ENCODE peak calls at places on chromosome 15, in ten cellular contexts. R is Peyer's patch; W is CD8-positive, alpha-beta memory T cell; T is NT2/D1; V is fibroblast of pulmonary artery; Q is breast epithelium; C is astrocyte of the spinal cord; H is CD8-positive, alpha-beta T cell; U is AG10803; G is SJSA1. O is an unnamed sample.
A peak's percentile ranks its signal among the peaks of the same experiment; 100 is the strongest.

GRCh38 chr15:41955807-41956525 is 16.4 kb downstream of the EHD4 start:
- DNase-seq in W (no peak), V (no peak), U (peak; percentile 39), Q (no peak), C (no peak), T (no peak), R (no peak), H (no peak), G (peak; percentile 33), O (no peak)

GRCh38 chr15:44066211-44066827 is 128.8 kb downstream of the FRMD5 start:
- DNase-seq in V (peak; percentile 88), R (no peak), T (peak; percentile 57), W (peak; percentile 60), G (peak; percentile 70), H (peak; percentile 26), C (peak; percentile 42), U (peak; percentile 70), Q (no peak), O (no peak)

GRCh38 chr15:85607842-85608241 is 186.9 kb downstream of the KLHL25 start:
- DNase-seq in T (no peak), W (no peak), H (no peak), G (peak; percentile 47), C (peak; percentile 88), U (peak; percentile 72), V (peak; percentile 90), R (no peak), Q (peak; percentile 40), O (no peak)

GRCh38 chr15:92012368-92012629 is 158.8 kb downstream of the SLCO3A1 start:
- DNase-seq in V (no peak), H (no peak), T (no peak), R (no peak), U (no peak), Q (no peak), C (no peak), G (no peak), W (no peak), O (no peak)

GRCh38 chr15:70014860-70015490 is 82.7 kb downstream of the TLE3 start:
- DNase-seq in T (peak; percentile 91), H (no peak), C (no peak), G (no peak), V (no peak), W (no peak), U (no peak), Q (no peak), R (peak; percentile 43), O (no peak)

GRCh38 chr15:75732809-75733451 is 20.3 kb upstream of the CSPG4 start:
- DNase-seq in G (peak; percentile 75), H (no peak), V (peak; percentile 73), R (peak; percentile 77), W (peak; percentile 55), U (peak; percentile 56), C (peak; percentile 71), T (peak; percentile 67), Q (no peak), O (no peak)

GRCh38 chr15:39874890-39875549 is 45.0 kb downstream of the GPR176 start:
- DNase-seq in V (peak; percentile 72), T (no peak), U (peak; percentile 37), G (no peak), R (no peak), H (no peak), Q (no peak), W (no peak), C (peak; percentile 43), O (no peak)

GRCh38 chr15:50206020-50206419 is 24.0 kb downstream of the SLC27A2 start:
- DNase-seq in H (no peak), C (no peak), G (no peak), T (no peak), Q (no peak), W (no peak), U (no peak), V (no peak), R (no peak), O (no peak)

DNA sequence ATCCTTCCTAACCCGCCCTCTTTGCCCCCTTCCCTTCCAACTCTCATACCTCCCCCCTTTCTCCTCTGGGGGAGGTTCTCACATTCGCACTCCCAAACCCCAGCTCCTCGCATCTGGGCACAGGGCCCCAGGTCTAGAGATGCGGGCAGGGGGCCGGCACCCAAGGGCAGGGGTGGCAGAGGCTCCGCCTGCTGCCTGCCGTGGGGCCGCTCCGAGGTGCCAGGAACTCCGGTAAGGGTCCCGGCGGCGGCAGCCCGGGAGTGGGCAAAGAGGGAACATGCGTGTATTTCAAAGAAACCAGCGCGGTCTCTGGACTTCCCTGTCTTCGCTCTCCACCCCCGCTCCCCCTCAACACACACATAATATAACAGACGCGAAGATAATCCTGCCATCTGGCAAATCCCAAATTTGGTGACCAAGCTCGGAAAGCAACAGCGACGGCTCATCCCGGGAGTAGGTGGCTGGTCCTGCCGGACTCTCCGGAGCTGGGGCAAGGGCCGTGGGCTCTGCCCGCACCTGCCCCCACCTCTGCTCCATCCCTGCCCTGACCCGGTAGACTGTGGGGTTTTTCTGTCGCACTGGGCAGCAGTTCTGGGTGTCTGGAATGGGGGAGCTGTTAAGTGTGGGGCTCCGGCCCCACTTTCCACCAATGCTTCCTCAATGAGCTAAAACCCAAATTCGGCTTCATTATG is 31.0 kb downstream of the NR2F2 start:
- DNase-seq in H (no peak), T (no peak), V (no peak), R (no peak), U (no peak), C (no peak), G (no peak), Q (no peak), W (no peak), O (no peak)
- H3K4me3 ChIP-seq in H (no peak overlapping the region), T (peak overlapping the region; percentile 33), V (no peak overlapping the region), R (no peak overlapping the region), U (no peak overlapping the region), C (peak overlapping the region; percentile 47), G (no peak overlapping the region), Q (no peak overlapping the region), W (no peak overlapping the region), O (peak overlapping the region; percentile 52)

DNA sequence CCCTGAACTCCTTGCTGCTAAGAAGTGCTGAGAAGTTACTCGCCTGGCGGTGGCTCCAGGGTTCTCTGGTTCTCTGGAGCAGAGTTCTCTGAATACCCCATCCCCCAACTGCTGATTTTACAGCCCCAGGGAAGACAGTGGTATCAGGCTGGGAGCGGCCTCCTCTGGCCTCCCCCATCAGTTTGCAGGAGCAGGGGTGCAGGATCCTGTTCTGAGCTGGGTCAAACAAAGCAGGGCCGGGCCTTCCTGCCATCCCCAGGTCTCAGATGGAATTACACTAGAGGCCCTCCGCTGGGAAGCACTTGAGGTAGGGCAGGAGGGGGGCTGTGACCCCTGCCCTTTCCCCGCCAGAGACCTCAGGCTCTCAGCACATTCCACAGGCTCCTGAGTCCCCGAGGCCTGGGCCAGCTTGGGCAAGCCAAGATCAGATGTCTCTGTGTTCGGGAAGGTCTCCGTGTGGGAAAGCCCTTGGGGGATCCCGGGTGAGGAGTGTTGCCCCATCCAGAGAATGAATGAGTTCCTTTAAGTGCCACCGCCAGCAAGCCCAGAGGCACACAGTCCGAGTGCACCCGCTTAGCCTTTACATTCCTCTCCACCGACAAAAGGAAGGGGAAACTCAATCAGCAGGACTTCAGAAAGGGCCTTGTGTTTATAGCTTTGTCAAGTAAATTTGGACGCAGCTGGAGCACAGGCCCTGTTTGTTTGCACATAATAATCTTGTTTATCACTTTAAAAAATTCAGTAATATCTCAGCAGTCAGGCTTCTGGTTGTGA is 150.0 kb downstream of the LRRK1 start:
- DNase-seq in Q (peak; percentile 30), H (no peak), R (no peak), C (peak; percentile 28), G (no peak), T (peak; percentile 100), U (peak; percentile 31), W (no peak), V (peak; percentile 50), O (no peak)
- H3K4me3 ChIP-seq in Q (no peak overlapping the region), H (no peak overlapping the region), R (no peak overlapping the region), C (no peak overlapping the region), G (no peak overlapping the region), T (peak overlapping the region; percentile 38), U (no peak overlapping the region), W (no peak overlapping the region), V (no peak overlapping the region), O (no peak overlapping the region)

GRCh38 chr15:89071471-89071870 is 16.8 kb upstream of the ABHD2 start:
- DNase-seq in U (no peak), V (no peak), C (no peak), G (no peak), H (no peak), Q (no peak), R (no peak), W (no peak), T (no peak), O (no peak)
- H3K4me3 ChIP-seq in U (no peak overlapping the region), V (no peak overlapping the region), C (no peak overlapping the region), G (no peak overlapping the region), H (no peak overlapping the region), Q (no peak overlapping the region), R (no peak overlapping the region), W (no peak overlapping the region), T (no peak overlapping the region), O (no peak overlapping the region)

DNA sequence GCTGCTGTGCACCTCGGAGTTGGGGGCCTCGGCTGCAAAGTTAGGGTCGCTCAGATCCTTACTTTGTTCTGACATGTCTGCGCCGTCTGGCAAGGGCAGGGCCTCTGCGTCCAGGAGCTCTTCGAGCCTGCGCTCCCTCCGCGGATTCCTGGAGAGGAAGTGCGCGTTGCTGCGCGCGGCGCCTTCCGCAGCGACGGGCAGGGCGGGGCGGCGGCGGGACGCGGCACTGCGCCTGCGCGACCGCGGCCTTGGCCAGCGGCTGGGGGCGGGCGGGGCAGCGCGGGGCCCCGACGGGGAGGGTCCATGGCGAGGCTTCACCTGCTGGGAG is at the start of gene NDN:
- DNase-seq in T (peak; percentile 40), C (peak; percentile 37), R (peak; percentile 68), H (no peak), Q (no peak), V (peak; percentile 68), G (peak; percentile 42), W (no peak), U (peak; percentile 64), O (peak; percentile 10)
- H3K4me3 ChIP-seq in T (peak within 1 kb of the TSS; percentile 79), C (peak within 1 kb of the TSS; percentile 55), R (peak within 1 kb of the TSS; percentile 63), H (no peak within 1 kb of the TSS), Q (peak within 1 kb of the TSS; percentile 54), V (peak within 1 kb of the TSS; percentile 59), G (peak within 1 kb of the TSS; percentile 34), W (no peak within 1 kb of the TSS), U (peak within 1 kb of the TSS; percentile 65), O (peak within 1 kb of the TSS; percentile 62)

O was measured in skeletal muscle cell.